ENCODE peak calls at places on chromosome 16, in four cellular contexts. One of them, this sample, is unnamed.
A peak's percentile ranks its signal among the peaks of the same experiment; 100 is the strongest.

GRCh38 chr16:64089697-64090096 is 1032.2 kb downstream of the CDH11 start:
- DNase-seq in upper lobe of right lung: no peak
- DNase-seq in K562: no peak
- DNase-seq in body of pancreas: no peak
- DNase-seq in this sample: no peak

GRCh38 chr16:19948186-19949104 is 63.8 kb upstream of the GPRC5B start:
- DNase-seq in upper lobe of right lung: no peak
- DNase-seq in body of pancreas: no peak
- DNase-seq in K562: no peak
- DNase-seq in this sample: no peak

GRCh38 chr16:88758227-88758943 is 26.6 kb downstream of the PIEZO1 start:
- DNase-seq in body of pancreas: no peak
- DNase-seq in K562: no peak
- DNase-seq in upper lobe of right lung: no peak
- DNase-seq in this sample: no peak

GRCh38 chr16:30738984-30739951 is 9.0 kb upstream of the PHKG2 start:
- DNase-seq in K562: no peak
- DNase-seq in upper lobe of right lung: no peak
- DNase-seq in body of pancreas: no peak
- DNase-seq in this sample: no peak

GRCh38 chr16:22252317-22252716 is 44.9 kb upstream of the POLR3E start:
- DNase-seq in body of pancreas: no peak
- DNase-seq in K562: peak; percentile 32
- DNase-seq in upper lobe of right lung: no peak
- DNase-seq in this sample: no peak

GRCh38 chr16:31108035-31108793 is at the start of gene BCKDK:
- DNase-seq in body of pancreas: peak; percentile 69
- DNase-seq in upper lobe of right lung: peak; percentile 88
- DNase-seq in K562: peak; percentile 88
- DNase-seq in this sample: peak; percentile 26

GRCh38 chr16:30615358-30616076 is 5.3 kb upstream of the ZNF689 start:
- DNase-seq in K562: peak; percentile 37
- DNase-seq in body of pancreas: peak; percentile 40
- DNase-seq in upper lobe of right lung: peak; percentile 87
- DNase-seq in this sample: peak; percentile 15

GRCh38 chr16:2799852-2800226 is 1.6 kb downstream of the PRSS41 start:
- DNase-seq in upper lobe of right lung: peak; percentile 72
- DNase-seq in K562: no peak
- DNase-seq in body of pancreas: no peak
- DNase-seq in this sample: no peak

GRCh38 chr16:11665071-11665491 is 3.2 kb upstream of the SNN start:
- DNase-seq in body of pancreas: no peak
- DNase-seq in upper lobe of right lung: no peak
- DNase-seq in K562: no peak
- DNase-seq in this sample: peak; percentile 45

GRCh38 chr16:56244612-56245011 is 53.3 kb downstream of the GNAO1 start:
- DNase-seq in upper lobe of right lung: no peak
- DNase-seq in body of pancreas: no peak
- DNase-seq in K562: no peak
- DNase-seq in this sample: no peak

GRCh38 chr16:11316331-11317015 is 28.8 kb upstream of the RMI2 start:
- DNase-seq in upper lobe of right lung: no peak
- DNase-seq in K562: no peak
- DNase-seq in body of pancreas: no peak
- DNase-seq in this sample: no peak

GRCh38 chr16:78096386-78096785 is 3.1 kb upstream of the WWOX start:
- DNase-seq in body of pancreas: no peak
- DNase-seq in upper lobe of right lung: no peak
- DNase-seq in K562: no peak
- DNase-seq in this sample: no peak

GRCh38 chr16:6903671-6904070 is 429.0 kb upstream of the RBFOX1 start:
- DNase-seq in upper lobe of right lung: no peak
- DNase-seq in body of pancreas: no peak
- DNase-seq in K562: no peak
- DNase-seq in this sample: no peak

GRCh38 chr16:70416748-70417616 is 21.9 kb downstream of the ST3GAL2 start:
- DNase-seq in upper lobe of right lung: no peak
- DNase-seq in body of pancreas: no peak
- DNase-seq in K562: peak; percentile 42
- DNase-seq in this sample: no peak

GRCh38 chr16:28985611-28986041 is 774 bp downstream of the LAT start:
- DNase-seq in body of pancreas: no peak
- DNase-seq in K562: no peak
- DNase-seq in upper lobe of right lung: no peak
- DNase-seq in this sample: no peak

GRCh38 chr16:85570213-85570734 is 42.8 kb upstream of the GSE1 start:
- DNase-seq in K562: no peak
- DNase-seq in body of pancreas: no peak
- DNase-seq in upper lobe of right lung: no peak
- DNase-seq in this sample: no peak

GRCh38 chr16:8686879-8687278 is 12.5 kb downstream of the ABAT start:
- DNase-seq in K562: no peak
- DNase-seq in upper lobe of right lung: no peak
- DNase-seq in body of pancreas: peak; percentile 50
- DNase-seq in this sample: no peak

GRCh38 chr16:29905668-29906067 is 5.4 kb downstream of the ASPHD1 start:
- DNase-seq in upper lobe of right lung: no peak
- DNase-seq in body of pancreas: no peak
- DNase-seq in K562: no peak
- DNase-seq in this sample: no peak

GRCh38 chr16:21708533-21709115 is 44.9 kb downstream of the OTOA start:
- DNase-seq in upper lobe of right lung: peak; percentile 67
- DNase-seq in K562: peak; percentile 68
- DNase-seq in body of pancreas: peak; percentile 73
- DNase-seq in this sample: peak; percentile 72

GRCh38 chr16:85555549-85556455 is 57.3 kb upstream of the GSE1 start:
- DNase-seq in body of pancreas: peak; percentile 66
- DNase-seq in upper lobe of right lung: peak; percentile 75
- DNase-seq in K562: peak; percentile 54
- DNase-seq in this sample: no peak

GRCh38 chr16:72789465-72789864 is 258.5 kb downstream of the ZFHX3 start:
- DNase-seq in body of pancreas: no peak
- DNase-seq in K562: no peak
- DNase-seq in upper lobe of right lung: no peak
- DNase-seq in this sample: no peak

GRCh38 chr16:5619314-5619713 is 521.7 kb upstream of the EEF2KMT start:
- DNase-seq in upper lobe of right lung: no peak
- DNase-seq in K562: no peak
- DNase-seq in body of pancreas: no peak
- DNase-seq in this sample: no peak

DNA sequence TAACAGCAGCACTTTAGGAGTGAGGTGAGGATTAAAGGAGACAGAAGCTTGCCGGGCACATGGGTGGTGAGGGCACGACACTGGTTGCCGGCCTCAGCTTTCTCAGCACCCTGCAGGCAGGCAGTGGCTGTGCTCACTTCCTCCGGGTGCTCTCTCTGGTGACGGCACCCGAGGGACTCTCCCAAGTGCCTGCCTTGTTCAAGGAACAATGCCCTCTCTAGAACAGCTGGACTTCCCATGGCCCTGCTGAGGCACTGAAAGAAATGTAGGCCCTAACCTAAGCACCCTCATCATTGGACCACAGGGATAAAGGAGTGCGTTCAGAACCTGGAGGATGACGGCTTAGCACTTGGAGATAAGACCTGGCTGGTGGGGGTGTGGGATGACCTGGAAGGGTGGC is 72.7 kb downstream of the N4BP1 start:
- DNase-seq in body of pancreas: no peak
- DNase-seq in K562: no peak
- DNase-seq in upper lobe of right lung: no peak
- DNase-seq in this sample: no peak
- H3K27ac ChIP-seq in body of pancreas: no peak overlapping the region
- H3K27ac ChIP-seq in K562: no peak overlapping the region
- H3K27ac ChIP-seq in upper lobe of right lung: peak overlapping the region; percentile 74
- H3K27ac ChIP-seq in this sample: peak overlapping the region; percentile 59

GRCh38 chr16:84085271-84085667 is 31.5 kb downstream of the MBTPS1 start:
- DNase-seq in K562: no peak
- DNase-seq in body of pancreas: no peak
- DNase-seq in upper lobe of right lung: no peak
- DNase-seq in this sample: no peak

GRCh38 chr16:84085774-84086173 is 31.0 kb downstream of the MBTPS1 start:
- DNase-seq in K562: no peak
- DNase-seq in upper lobe of right lung: no peak
- DNase-seq in body of pancreas: no peak
- DNase-seq in this sample: no peak

GRCh38 chr16:84087461-84088151 is 29.1 kb downstream of the MBTPS1 start:
- DNase-seq in K562: no peak
- DNase-seq in body of pancreas: no peak
- DNase-seq in upper lobe of right lung: no peak
- DNase-seq in this sample: no peak

GRCh38 chr16:84086996-84087395 is 29.7 kb downstream of the MBTPS1 start:
- DNase-seq in K562: no peak
- DNase-seq in body of pancreas: no peak
- DNase-seq in upper lobe of right lung: no peak
- DNase-seq in this sample: no peak

GRCh38 chr16:84086357-84086756 is 30.4 kb downstream of the MBTPS1 start:
- DNase-seq in K562: peak; percentile 29
- DNase-seq in body of pancreas: no peak
- DNase-seq in upper lobe of right lung: no peak
- DNase-seq in this sample: no peak
- H3K27ac ChIP-seq in K562: no peak overlapping the region
- H3K27ac ChIP-seq in body of pancreas: no peak overlapping the region
- H3K27ac ChIP-seq in upper lobe of right lung: no peak overlapping the region
- H3K27ac ChIP-seq in this sample: no peak overlapping the region

DNA sequence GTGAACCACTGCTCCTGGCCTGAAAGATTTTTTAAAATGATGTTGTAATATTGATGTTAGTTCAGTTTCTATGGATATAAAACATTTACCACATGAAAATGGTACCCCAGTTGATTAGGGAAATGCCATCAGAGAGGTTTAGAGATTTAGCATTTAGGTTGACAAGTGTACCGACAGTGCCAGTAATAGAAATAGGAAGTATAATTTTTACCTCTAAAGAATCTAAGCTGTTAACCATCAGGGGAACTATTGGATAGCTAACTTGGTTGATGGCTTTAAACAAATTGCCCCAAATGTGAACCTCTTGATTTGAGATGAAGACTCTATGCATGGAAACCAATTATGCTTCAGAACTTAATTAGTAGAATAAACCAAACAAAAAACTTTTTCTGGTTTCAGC is 6.4 kb downstream of the CBFB start:
- DNase-seq in upper lobe of right lung: no peak
- DNase-seq in body of pancreas: no peak
- DNase-seq in K562: no peak
- DNase-seq in this sample: no peak
- H3K27ac ChIP-seq in upper lobe of right lung: no peak overlapping the region
- H3K27ac ChIP-seq in body of pancreas: no peak overlapping the region
- H3K27ac ChIP-seq in K562: no peak overlapping the region
- H3K27ac ChIP-seq in this sample: no peak overlapping the region

GRCh38 chr16:66690106-66690847 is 6.3 kb downstream of the CMTM4 start:
- DNase-seq in upper lobe of right lung: no peak
- DNase-seq in K562: no peak
- DNase-seq in body of pancreas: no peak
- DNase-seq in this sample: no peak

GRCh38 chr16:66691234-66691633 is 5.3 kb downstream of the CMTM4 start:
- DNase-seq in upper lobe of right lung: no peak
- DNase-seq in body of pancreas: no peak
- DNase-seq in K562: no peak
- DNase-seq in this sample: no peak

GRCh38 chr16:66689282-66689681 is 7.3 kb downstream of the CMTM4 start:
- DNase-seq in body of pancreas: no peak
- DNase-seq in K562: no peak
- DNase-seq in upper lobe of right lung: no peak
- DNase-seq in this sample: no peak

GRCh38 chr16:66693088-66693487 is 3.5 kb downstream of the CMTM4 start:
- DNase-seq in body of pancreas: no peak
- DNase-seq in K562: no peak
- DNase-seq in upper lobe of right lung: peak; percentile 26
- DNase-seq in this sample: no peak

DNA sequence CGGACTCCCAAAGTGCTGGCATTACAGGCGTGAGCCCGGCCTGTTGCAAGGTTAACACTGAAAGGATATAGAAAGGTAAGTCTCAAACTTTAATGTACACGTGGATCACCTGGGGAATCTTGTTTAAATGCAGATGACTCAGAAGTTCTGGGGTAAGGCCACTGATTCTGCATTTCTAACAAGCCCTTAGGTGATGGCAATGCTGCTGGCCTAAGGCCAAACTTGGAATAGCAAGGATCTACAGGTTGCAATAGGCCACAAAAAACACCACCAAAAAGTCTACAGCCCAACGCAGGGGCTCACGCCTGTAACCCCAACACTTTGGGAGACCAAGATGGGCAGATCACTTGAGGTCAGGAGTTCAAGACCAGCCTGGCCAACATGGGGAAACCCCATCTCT is 4.2 kb downstream of the CMTM4 start:
- DNase-seq in body of pancreas: no peak
- DNase-seq in upper lobe of right lung: peak; percentile 17
- DNase-seq in K562: no peak
- DNase-seq in this sample: no peak
- H3K27ac ChIP-seq in body of pancreas: no peak overlapping the region
- H3K27ac ChIP-seq in upper lobe of right lung: no peak overlapping the region
- H3K27ac ChIP-seq in K562: no peak overlapping the region
- H3K27ac ChIP-seq in this sample: no peak overlapping the region

GRCh38 chr16:54928421-54929089 is 2.1 kb upstream of the IRX5 start:
- DNase-seq in upper lobe of right lung: peak; percentile 91
- DNase-seq in body of pancreas: peak; percentile 35
- DNase-seq in K562: peak; percentile 70
- DNase-seq in this sample: peak; percentile 77

GRCh38 chr16:54928016-54928356 is 2.7 kb upstream of the IRX5 start:
- DNase-seq in K562: no peak
- DNase-seq in body of pancreas: no peak
- DNase-seq in upper lobe of right lung: no peak
- DNase-seq in this sample: no peak

GRCh38 chr16:54927125-54928015 is 3.3 kb upstream of the IRX5 start:
- DNase-seq in upper lobe of right lung: no peak
- DNase-seq in K562: peak; percentile 22
- DNase-seq in body of pancreas: no peak
- DNase-seq in this sample: no peak

GRCh38 chr16:54923988-54924387 is 6.7 kb upstream of the IRX5 start:
- DNase-seq in body of pancreas: no peak
- DNase-seq in K562: no peak
- DNase-seq in upper lobe of right lung: no peak
- DNase-seq in this sample: no peak

DNA sequence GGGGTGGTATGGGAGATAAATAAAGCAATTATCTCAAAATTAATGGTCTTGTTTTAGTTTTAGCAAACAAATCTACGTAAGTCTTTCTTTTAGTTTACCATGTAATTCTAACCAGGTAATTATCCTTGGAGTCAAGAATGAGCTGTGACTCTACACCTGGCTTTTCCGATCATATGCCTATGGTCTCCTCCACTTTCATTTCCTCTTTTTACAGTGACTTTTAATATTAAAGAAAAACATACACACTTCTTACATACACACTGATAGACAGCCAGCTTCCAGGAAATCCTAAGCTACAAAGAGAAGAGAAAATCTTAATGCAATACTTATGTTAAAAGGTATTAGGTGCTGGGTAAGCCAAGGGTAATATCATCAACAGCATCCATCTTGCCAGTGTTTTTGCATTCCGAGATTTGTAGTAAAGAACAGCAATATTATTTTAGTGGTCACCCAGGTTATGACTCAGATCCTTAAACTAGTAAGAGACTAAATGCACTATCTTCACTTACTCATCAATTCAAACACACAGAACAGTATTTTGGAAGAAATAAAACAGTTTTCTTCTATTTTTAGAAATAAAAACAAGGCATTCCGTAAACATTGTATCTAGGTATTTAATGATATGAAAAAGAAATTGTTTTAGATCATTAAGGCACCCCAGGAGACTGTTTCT is 4.4 kb upstream of the IRX5 start:
- DNase-seq in upper lobe of right lung: no peak
- DNase-seq in K562: no peak
- DNase-seq in body of pancreas: no peak
- DNase-seq in this sample: no peak
- H3K27ac ChIP-seq in upper lobe of right lung: peak overlapping the region; percentile 19
- H3K27ac ChIP-seq in K562: no peak overlapping the region
- H3K27ac ChIP-seq in body of pancreas: no peak overlapping the region
- H3K27ac ChIP-seq in this sample: no peak overlapping the region